ENCODE peak calls at places on chromosomes 6 and 20, in six cellular contexts. W, E, V, F, N and T are unnamed samples.

GRCh38 chr6:20182926-20183521 is 29.2 kb downstream of the MBOAT1 start:
- DNase-seq in W (no peak), N (no peak), F (peak; percentile 18), V (peak; percentile 76), E (no peak), T (no peak)

GRCh38 chr6:135880066-135880972 is 28.8 kb downstream of the PDE7B start:
- DNase-seq in N (no peak), W (no peak), V (no peak), E (peak; percentile 76), F (peak; percentile 76), T (no peak)

GRCh38 chr6:91822581-91822980 is 1235.7 kb upstream of the MAP3K7 start:
- DNase-seq in W (no peak), F (no peak), E (no peak), N (no peak), V (no peak), T (no peak)

GRCh38 chr6:56977192-56977591 is 22.3 kb downstream of the BEND6 start:
- DNase-seq in W (no peak), E (no peak), N (no peak), V (no peak), F (no peak), T (no peak)

GRCh38 chr20:14664101-14664500 is 326.7 kb upstream of the FLRT3 start:
- DNase-seq in V (no peak), W (no peak), F (no peak), N (no peak), E (no peak), T (no peak)

GRCh38 chr6:90940812-90941481 is 354.1 kb upstream of the MAP3K7 start:
- DNase-seq in V (no peak), W (peak; percentile 64), F (peak; percentile 66), E (no peak), N (no peak), T (no peak)

GRCh38 chr20:22684763-22685443 is 100.5 kb upstream of the FOXA2 start:
- DNase-seq in N (no peak), W (no peak), F (no peak), E (no peak), V (no peak), T (no peak)

GRCh38 chr20:63969851-63970713 is at the start of gene ZNF512B:
- DNase-seq in E (no peak), W (peak; percentile 83), N (peak; percentile 83), V (no peak), F (peak; percentile 50), T (peak; percentile 79)

GRCh38 chr6:1468126-1468525 is 78.8 kb downstream of the FOXF2 start:
- DNase-seq in N (peak; percentile 69), W (no peak), F (no peak), E (no peak), V (no peak), T (no peak)

GRCh38 chr6:43608310-43608763 is 20.7 kb downstream of the GTPBP2 start:
- DNase-seq in V (no peak), F (peak; percentile 86), W (peak; percentile 86), N (peak; percentile 88), E (peak; percentile 66), T (peak; percentile 47)

GRCh38 chr20:20525756-20526155 is 157.9 kb downstream of the INSM1 start:
- DNase-seq in V (no peak), N (no peak), W (no peak), F (no peak), E (no peak), T (no peak)

GRCh38 chr20:63739129-63740069 is at the start of gene SLC2A4RG:
- DNase-seq in F (peak; percentile 62), V (peak; percentile 85), E (peak; percentile 75), N (peak; percentile 83), W (peak; percentile 92), T (peak; percentile 95)

GRCh38 chr20:20009784-20010253 is 7.3 kb upstream of the NAA20 start:
- DNase-seq in F (no peak), W (peak; percentile 24), E (no peak), V (no peak), N (peak; percentile 78), T (peak; percentile 45)

GRCh38 chr6:34865107-34865506 is 22.7 kb downstream of the TAF11 start:
- DNase-seq in F (peak; percentile 20), N (no peak), W (peak; percentile 76), E (no peak), V (no peak), T (no peak)

GRCh38 chr6:112690497-112691202 is 343.5 kb downstream of the RFPL4B start:
- DNase-seq in N (no peak), W (no peak), V (no peak), E (no peak), F (peak; percentile 64), T (no peak)

GRCh38 chr20:32600681-32601237 is 15.6 kb upstream of the NOL4L start:
- DNase-seq in V (no peak), F (no peak), E (no peak), W (no peak), N (no peak), T (no peak)

GRCh38 chr6:17831135-17831534 is 124.4 kb upstream of the NUP153 start:
- DNase-seq in E (no peak), F (peak; percentile 83), W (no peak), V (no peak), N (peak; percentile 18), T (no peak)

GRCh38 chr20:63568986-63569949 is 4.8 kb downstream of the HELZ2 start:
- DNase-seq in E (no peak), F (no peak), W (no peak), N (no peak), V (no peak), T (no peak)

GRCh38 chr20:17747431-17747846 is 47.7 kb downstream of the BANF2 start:
- DNase-seq in F (peak; percentile 94), W (no peak), E (no peak), N (no peak), V (no peak), T (no peak)

GRCh38 chr6:152575621-152576150 is 61.5 kb downstream of the SYNE1 start:
- DNase-seq in F (peak; percentile 49), N (no peak), E (no peak), W (no peak), V (no peak), T (no peak)

GRCh38 chr20:50506270-50506579 is 4.0 kb upstream of the PTPN1 start:
- DNase-seq in N (no peak), F (no peak), E (no peak), W (no peak), V (no peak), T (no peak)

GRCh38 chr6:36376183-36376582 is 11.3 kb downstream of the ETV7 start:
- DNase-seq in N (no peak), V (no peak), F (no peak), E (no peak), W (no peak), T (no peak)

GRCh38 chr6:36377594-36377993 is 9.9 kb downstream of the ETV7 start:
- DNase-seq in F (no peak), N (no peak), V (no peak), W (no peak), E (no peak), T (no peak)

GRCh38 chr6:36375644-36376155 is 11.8 kb downstream of the ETV7 start:
- DNase-seq in W (no peak), F (no peak), V (no peak), N (no peak), E (no peak), T (no peak)

GRCh38 chr6:36378243-36378920 is 9.1 kb downstream of the ETV7 start:
- DNase-seq in E (no peak), F (no peak), W (no peak), N (no peak), V (no peak), T (no peak)

DNA sequence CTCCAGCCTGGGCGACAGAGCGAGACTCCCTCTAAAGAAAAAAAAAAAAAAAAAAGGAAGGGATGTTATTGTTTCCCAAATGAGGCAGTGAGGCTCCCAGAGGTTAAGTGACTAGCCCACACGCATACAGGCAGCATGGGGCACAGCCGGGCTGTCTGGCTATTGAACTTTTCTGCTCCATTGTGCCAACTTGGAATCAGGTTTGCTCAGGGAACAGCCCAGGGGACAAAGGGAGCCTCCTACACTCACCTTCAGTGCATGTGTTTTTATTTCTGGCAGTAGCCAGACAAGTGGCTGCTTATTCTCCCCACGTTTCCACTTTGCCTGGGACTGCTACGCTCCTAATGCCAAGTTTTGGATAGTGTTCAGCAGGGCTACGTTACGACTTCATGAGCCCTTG is 10.7 kb downstream of the ETV7 start:
- DNase-seq in N (no peak), F (no peak), W (no peak), V (no peak), E (no peak), T (no peak)
- H3K27ac ChIP-seq in N (no peak overlapping the region), F (no peak overlapping the region), W (no peak overlapping the region), V (no peak overlapping the region), E (no peak overlapping the region), T (no peak overlapping the region)

GRCh38 chr6:32114853-32115252 is 5.7 kb upstream of the TNXB start:
- DNase-seq in N (no peak), E (no peak), W (no peak), V (no peak), F (peak; percentile 73), T (no peak)
- H3K4me1 ChIP-seq in N (peaks cover 4% of the 10 kb centered on the region), E (peaks cover 35% of the 10 kb centered on the region), W (no peaks in the 10 kb centered on the region), V (peaks cover 70% of the 10 kb centered on the region), F (peaks cover 23% of the 10 kb centered on the region), T (peaks cover 10% of the 10 kb centered on the region)

GRCh38 chr6:25053875-25054371 is 118.2 kb upstream of the RIPOR2 start:
- DNase-seq in E (peak; percentile 47), N (no peak), W (peak; percentile 24), V (no peak), F (peak; percentile 88), T (no peak)
- H3K27ac ChIP-seq in E (no peak overlapping the region), N (no peak overlapping the region), W (no peak overlapping the region), V (no peak overlapping the region), F (peak overlapping the region; percentile 74), T (no peak overlapping the region)

GRCh38 chr20:36850759-36851158 is 25.2 kb upstream of the TLDC2 start:
- DNase-seq in N (no peak), V (no peak), W (no peak), E (no peak), F (no peak), T (no peak)
- H3K4me1 ChIP-seq in N (peaks cover 13% of the 10 kb centered on the region), V (peaks cover 70% of the 10 kb centered on the region), W (peaks cover 11% of the 10 kb centered on the region), E (peaks cover 74% of the 10 kb centered on the region), F (peaks cover 32% of the 10 kb centered on the region), T (no peaks in the 10 kb centered on the region)

GRCh38 chr6:142802124-142802523 is 142.9 kb downstream of the HIVEP2 start:
- DNase-seq in V (no peak), E (no peak), W (peak; percentile 26), F (peak; percentile 99), N (no peak), T (no peak)
- H3K27ac ChIP-seq in V (no peak overlapping the region), E (no peak overlapping the region), W (peak overlapping the region; percentile 46), F (no peak overlapping the region), N (no peak overlapping the region), T (no peak overlapping the region)

GRCh38 chr6:2982464-2983121 is 11.2 kb upstream of the SERPINB6 start:
- DNase-seq in F (no peak), E (no peak), W (no peak), N (peak; percentile 43), V (no peak), T (no peak)
- H3K4me1 ChIP-seq in F (peaks cover 19% of the 10 kb centered on the region), E (peaks cover 73% of the 10 kb centered on the region), W (peaks cover 13% of the 10 kb centered on the region), N (peaks cover 32% of the 10 kb centered on the region), V (peaks cover 50% of the 10 kb centered on the region), T (no peaks in the 10 kb centered on the region)